ENCODE peak calls at places on chromosomes 6 and 20, in seven cellular contexts. C is ovary, G is A549, H is bronchial epithelial cell, I is gastrocnemius medialis, Y is GM12865, R is AG04450. J is an unnamed sample.

GRCh38 chr6:158894192-158894591 is 75.0 kb upstream of the EZR start:
- DNase-seq in C (no peak), G (peak), H (peak), I (no peak), Y (no peak), R (peak), J (peak)

GRCh38 chr20:12970372-12970821 is 38.4 kb upstream of the SPTLC3 start:
- DNase-seq in C (no peak), G (peak), H (peak), I (no peak), Y (peak), R (peak), J (peak)

GRCh38 chr6:165571721-165572132 is 91.3 kb downstream of the PDE10A start:
- DNase-seq in C (no peak), G (no peak), H (peak), I (no peak), Y (peak), R (no peak), J (no peak)

GRCh38 chr6:149128489-149129145 is 188.9 kb upstream of the TAB2 start:
- DNase-seq in C (peak), G (no peak), H (no peak), I (no peak), Y (peak), R (no peak), J (no peak)

GRCh38 chr6:70547313-70547712 is 19.4 kb upstream of the SDHAF4 start:
- DNase-seq in C (no peak), G (no peak), H (peak), I (no peak), Y (no peak), R (no peak), J (no peak)

GRCh38 chr20:49642808-49643207 is 70.9 kb downstream of the B4GALT5 start:
- DNase-seq in C (no peak), G (no peak), H (no peak), I (no peak), Y (no peak), R (no peak), J (no peak)

GRCh38 chr20:36472656-36473071 is 68.7 kb upstream of the MYL9 start:
- DNase-seq in C (peak), G (peak), H (peak), I (no peak), Y (no peak), R (no peak), J (no peak)

GRCh38 chr6:122995930-122996796 is at the start of gene CLVS2:
- DNase-seq in C (no peak), G (peak), H (peak), I (no peak), Y (no peak), R (no peak), J (no peak)

GRCh38 chr6:158442309-158442705 is 117.6 kb upstream of the TMEM181 start:
- DNase-seq in C (no peak), G (no peak), H (no peak), I (no peak), Y (no peak), R (no peak), J (no peak)

GRCh38 chr6:11810039-11810541 is 31.5 kb upstream of the ADTRP start:
- DNase-seq in C (peak), G (peak), H (peak), I (peak), Y (no peak), R (no peak), J (peak)

GRCh38 chr6:130453230-130453629 is 87.4 kb downstream of the TMEM200A start:
- DNase-seq in C (no peak), G (peak), H (peak), I (no peak), Y (peak), R (no peak), J (no peak)

GRCh38 chr6:149900620-149901443 is 2.9 kb upstream of the RAET1E start:
- DNase-seq in C (no peak), G (no peak), H (peak), I (no peak), Y (no peak), R (no peak), J (no peak)

GRCh38 chr6:3742426-3743344 is 8.8 kb downstream of the PXDC1 start:
- DNase-seq in C (peak), G (peak), H (peak), I (peak), Y (peak), R (no peak), J (no peak)

GRCh38 chr6:138991206-138991605 is 3.2 kb upstream of the REPS1 start:
- DNase-seq in C (no peak), G (no peak), H (no peak), I (no peak), Y (no peak), R (no peak), J (no peak)

GRCh38 chr6:142833054-142833453 is 111.9 kb downstream of the HIVEP2 start:
- DNase-seq in C (no peak), G (peak), H (peak), I (no peak), Y (no peak), R (peak), J (no peak)

GRCh38 chr20:53900380-53900999 is 169.9 kb downstream of the BCAS1 start:
- DNase-seq in C (no peak), G (peak), H (peak), I (no peak), Y (peak), R (no peak), J (no peak)

GRCh38 chr6:18047406-18047805 is 60.0 kb upstream of the KIF13A start:
- DNase-seq in C (no peak), G (no peak), H (peak), I (no peak), Y (no peak), R (peak), J (peak)

GRCh38 chr6:167825759-167826229 is 917 bp upstream of the AFDN start:
- DNase-seq in C (peak), G (peak), H (no peak), I (peak), Y (peak), R (no peak), J (no peak)

GRCh38 chr20:10508060-10508459 is 73.0 kb downstream of the SLX4IP start:
- DNase-seq in C (peak), G (no peak), H (no peak), I (no peak), Y (no peak), R (no peak), J (no peak)

GRCh38 chr6:78093861-78094360 is 441.1 kb downstream of the MEI4 start:
- DNase-seq in C (no peak), G (no peak), H (peak), I (no peak), Y (no peak), R (no peak), J (no peak)

GRCh38 chr6:44257007-44257752 is at the start of gene SLC35B2:
- DNase-seq in C (peak), G (peak), H (no peak), I (no peak), Y (peak), R (no peak), J (no peak)

GRCh38 chr20:49620364-49621240 is 52.7 kb upstream of the PTGIS start:
- DNase-seq in C (no peak), G (no peak), H (no peak), I (no peak), Y (peak), R (no peak), J (no peak)

GRCh38 chr20:621115-621756 is 11.1 kb upstream of the TCF15 start:
- DNase-seq in C (no peak), G (no peak), H (peak), I (no peak), Y (no peak), R (no peak), J (no peak)

GRCh38 chr20:35626386-35627001 is 10.9 kb downstream of the SPAG4 start:
- DNase-seq in C (no peak), G (no peak), H (peak), I (no peak), Y (no peak), R (no peak), J (no peak)

GRCh38 chr6:46953921-46954320 is 32.2 kb upstream of the ADGRF5 start:
- DNase-seq in C (no peak), G (no peak), H (no peak), I (no peak), Y (no peak), R (no peak), J (no peak)

GRCh38 chr6:85594197-85594930 is 706 bp upstream of the SNX14 start:
- DNase-seq in C (no peak), G (no peak), H (peak), I (no peak), Y (peak), R (no peak), J (no peak)

GRCh38 chr6:44833248-44833647 is 445.7 kb downstream of the CDC5L start:
- DNase-seq in C (no peak), G (no peak), H (no peak), I (no peak), Y (peak), R (no peak), J (peak)

GRCh38 chr6:41693866-41694265 is 41.5 kb downstream of the TFEB start:
- DNase-seq in C (no peak), G (no peak), H (no peak), I (no peak), Y (no peak), R (no peak), J (no peak)

GRCh38 chr20:41958391-41958790 is 340.2 kb upstream of the CHD6 start:
- DNase-seq in C (no peak), G (no peak), H (no peak), I (no peak), Y (no peak), R (no peak), J (no peak)

GRCh38 chr6:126067080-126067479 is 80.7 kb downstream of the TRMT11 start:
- DNase-seq in C (no peak), G (no peak), H (no peak), I (no peak), Y (no peak), R (no peak), J (no peak)

GRCh38 chr20:48483667-48484066 is 344.1 kb downstream of the PREX1 start:
- DNase-seq in C (no peak), G (no peak), H (no peak), I (no peak), Y (no peak), R (no peak), J (no peak)

GRCh38 chr20:50792708-50793574 is 1.9 kb upstream of the BCAS4 start:
- DNase-seq in C (no peak), G (no peak), H (no peak), I (no peak), Y (no peak), R (no peak), J (no peak)

DNA sequence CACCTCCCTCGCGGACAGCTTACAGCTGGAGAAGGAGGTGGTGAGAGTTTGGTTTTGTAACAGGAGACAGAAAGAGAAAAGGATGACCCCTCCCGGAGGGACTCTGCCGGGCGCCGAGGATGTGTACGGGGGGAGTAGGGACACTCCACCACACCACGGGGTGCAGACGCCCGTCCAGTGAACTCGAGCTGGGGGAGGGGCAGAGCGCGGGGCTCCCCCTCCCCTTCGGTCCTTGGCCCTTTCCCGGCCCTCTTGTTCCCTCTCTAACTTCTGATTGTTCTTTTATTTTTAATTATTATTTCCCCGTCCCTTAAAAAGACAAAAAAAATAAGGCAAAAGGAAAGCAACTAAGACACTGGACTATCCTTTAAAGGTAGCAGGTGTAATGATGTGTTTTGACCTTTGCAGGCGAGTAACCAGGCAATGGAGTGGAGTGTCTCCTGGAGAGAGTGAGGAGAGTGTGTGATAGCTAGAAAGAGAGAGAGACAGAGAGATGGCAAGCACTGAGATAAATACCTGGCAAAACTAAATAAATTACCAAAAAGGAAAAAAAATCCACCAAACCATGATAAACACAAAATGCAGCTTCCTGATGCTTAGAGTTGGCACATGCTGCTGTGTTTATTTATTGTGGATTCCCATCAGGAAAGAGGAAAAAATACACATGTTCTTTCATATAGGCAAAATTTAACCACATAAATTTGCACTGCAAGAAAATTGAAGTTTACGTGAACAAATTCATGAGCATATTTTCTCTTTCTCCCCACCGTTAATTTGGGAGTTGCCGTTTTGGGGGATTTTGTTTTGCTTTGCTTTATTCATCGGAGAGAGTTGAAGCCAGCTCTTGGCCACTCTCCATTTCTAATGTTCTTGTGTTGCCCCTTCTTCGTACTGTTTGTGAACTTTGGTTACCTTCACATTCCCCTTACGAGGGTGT is 1.9 kb downstream of the POU3F2 start:
- DNase-seq in C (no peak), G (no peak), H (no peak), I (no peak), Y (no peak), R (no peak), J (no peak)
- H3K4me3 ChIP-seq in C (no peak), G (peak), H (no peak), I (no peak), Y (no peak), R (no peak), J (no peak)

GRCh38 chr6:15400572-15401004 is 154.7 kb downstream of the JARID2 start:
- DNase-seq in C (peak), G (peak), H (no peak), I (peak), Y (peak), R (no peak), J (no peak)
- H3K4me3 ChIP-seq in C (peak), G (peak), H (no peak), I (peak), Y (no peak), R (peak), J (peak)

GRCh38 chr6:99589907-99590493 is 16.6 kb upstream of the PRDM13 start:
- DNase-seq in C (no peak), G (no peak), H (no peak), I (no peak), Y (no peak), R (no peak), J (no peak)

GRCh38 chr6:99589290-99589672 is 17.4 kb upstream of the PRDM13 start:
- DNase-seq in C (no peak), G (no peak), H (no peak), I (no peak), Y (no peak), R (no peak), J (no peak)

GRCh38 chr6:99590728-99591672 is 15.6 kb upstream of the PRDM13 start:
- DNase-seq in C (no peak), G (no peak), H (no peak), I (no peak), Y (no peak), R (no peak), J (no peak)

GRCh38 chr6:99592900-99593299 is 13.7 kb upstream of the PRDM13 start:
- DNase-seq in C (no peak), G (no peak), H (peak), I (no peak), Y (no peak), R (no peak), J (no peak)

GRCh38 chr6:99591673-99592364 is 14.8 kb upstream of the PRDM13 start:
- DNase-seq in C (no peak), G (no peak), H (no peak), I (no peak), Y (no peak), R (no peak), J (no peak)
- H3K4me3 ChIP-seq in C (no peak), G (no peak), H (no peak), I (no peak), Y (no peak), R (no peak), J (no peak)

GRCh38 chr6:108193120-108193519 is 27.3 kb downstream of the NR2E1 start:
- DNase-seq in C (no peak), G (no peak), H (peak), I (no peak), Y (no peak), R (no peak), J (no peak)
- H3K4me3 ChIP-seq in C (no peak), G (no peak), H (no peak), I (no peak), Y (no peak), R (no peak), J (no peak)

GRCh38 chr6:145075425-145075824 is 659.9 kb downstream of the EPM2A start:
- DNase-seq in C (no peak), G (peak), H (no peak), I (no peak), Y (no peak), R (no peak), J (no peak)

GRCh38 chr6:145076110-145076841 is 659.0 kb downstream of the EPM2A start:
- DNase-seq in C (no peak), G (no peak), H (no peak), I (no peak), Y (no peak), R (no peak), J (no peak)

GRCh38 chr6:145080651-145081050 is 654.7 kb downstream of the EPM2A start:
- DNase-seq in C (no peak), G (no peak), H (no peak), I (no peak), Y (no peak), R (no peak), J (no peak)

GRCh38 chr6:145074805-145075204 is 660.5 kb downstream of the EPM2A start:
- DNase-seq in C (no peak), G (no peak), H (no peak), I (no peak), Y (no peak), R (no peak), J (no peak)

DNA sequence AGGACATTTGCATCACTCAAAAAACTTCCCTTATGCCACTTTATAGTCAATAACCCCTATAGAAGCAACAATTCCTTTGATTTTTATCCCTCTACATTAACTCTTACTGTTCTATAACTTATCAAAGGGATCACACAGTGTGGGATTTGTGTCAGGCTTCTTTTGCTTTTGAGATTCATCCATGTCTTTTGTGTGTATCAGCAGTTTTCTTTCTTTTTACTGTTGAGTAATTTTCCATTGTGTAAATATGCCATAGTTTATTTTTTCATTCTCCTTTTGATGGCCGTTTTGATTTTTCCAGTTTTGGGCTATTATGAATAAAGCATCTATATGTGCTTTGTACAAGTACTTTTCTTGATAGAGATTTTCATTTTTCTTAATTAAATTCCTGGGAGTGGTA is 657.9 kb downstream of the EPM2A start:
- DNase-seq in C (no peak), G (no peak), H (no peak), I (no peak), Y (no peak), R (no peak), J (no peak)
- H3K4me3 ChIP-seq in C (no peak), G (no peak), H (no peak), I (no peak), Y (no peak), R (no peak), J (no peak)

GRCh38 chr6:26197736-26198625 is 110.8 kb downstream of the HFE start:
- DNase-seq in C (no peak), G (no peak), H (peak), I (no peak), Y (peak), R (no peak), J (no peak)

GRCh38 chr6:26199773-26200728 is 112.8 kb downstream of the HFE start:
- DNase-seq in C (no peak), G (no peak), H (peak), I (no peak), Y (no peak), R (no peak), J (no peak)

GRCh38 chr6:26200918-26201721 is 113.9 kb downstream of the HFE start:
- DNase-seq in C (no peak), G (no peak), H (no peak), I (no peak), Y (no peak), R (no peak), J (no peak)

GRCh38 chr6:26198626-26199056 is 111.4 kb downstream of the HFE start:
- DNase-seq in C (no peak), G (no peak), H (peak), I (no peak), Y (no peak), R (no peak), J (no peak)

DNA sequence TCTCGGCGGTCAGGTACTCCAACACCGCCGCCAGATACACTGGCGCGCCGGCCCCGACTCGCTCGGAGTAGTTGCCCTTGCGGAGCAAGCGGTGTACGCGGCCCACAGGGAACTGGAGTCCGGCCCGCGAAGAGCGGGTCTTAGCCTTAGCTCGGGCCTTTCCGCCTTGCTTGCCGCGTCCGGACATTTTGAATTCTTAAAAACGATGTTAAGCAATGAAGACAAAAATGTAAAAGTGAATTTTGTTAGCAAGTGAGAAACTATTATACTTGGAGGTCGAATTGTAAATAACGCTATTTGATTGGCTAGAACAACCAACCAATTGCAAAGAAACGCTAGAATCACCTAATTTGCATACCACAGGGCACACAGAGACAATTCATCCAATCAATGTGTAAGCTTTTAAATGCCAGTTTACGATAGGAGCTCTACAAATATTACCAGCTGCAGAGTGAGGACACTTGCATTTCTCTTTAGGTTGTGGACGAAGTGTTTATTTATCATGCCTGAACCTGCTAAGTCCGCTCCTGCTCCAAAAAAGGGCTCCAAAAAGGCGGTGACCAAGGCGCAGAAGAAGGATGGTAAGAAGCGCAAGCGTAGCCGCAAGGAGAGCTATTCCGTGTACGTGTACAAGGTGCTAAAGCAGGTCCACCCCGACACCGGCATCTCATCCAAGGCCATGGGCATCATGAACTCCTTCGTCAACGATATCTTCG is 112.0 kb downstream of the HFE start:
- DNase-seq in C (peak), G (peak), H (peak), I (no peak), Y (peak), R (peak), J (peak)
- H3K4me3 ChIP-seq in C (peak), G (no peak), H (peak), I (peak), Y (peak), R (peak), J (peak)

J was measured in retinal pigment epithelial cell.